ENCODE peak calls at places on chromosomes 13 and 19, in eight cellular contexts. One of them, this sample, is unnamed.

GRCh38 chr13:107976628-107977027 is 238.7 kb downstream of the LIG4 start:
- DNase-seq in activated CD4-positive, alpha-beta T cell treated with anti-CD3 and anti-CD28 coated beads, Interleukin-2, amount 10 ng/mL, durations not matched to agents 7 days and 5 days: no peak
- DNase-seq in COLO829: no peak
- DNase-seq in colonic mucosa: no peak
- DNase-seq in fibroblast of the conjunctiva: no peak
- DNase-seq in activated naive CD8-positive, alpha-beta T cell treated with anti-CD3 and anti-CD28 coated beads, Interleukin-2, amount 50 U/mL, for 24 hours: no peak
- DNase-seq in endothelial cell: no peak
- DNase-seq in choroid plexus epithelial cell: no peak
- DNase-seq in this sample: no peak

GRCh38 chr19:54133312-54133956 is 4.1 kb upstream of the CNOT3 start:
- DNase-seq in COLO829: no peak
- DNase-seq in fibroblast of the conjunctiva: no peak
- DNase-seq in activated CD4-positive, alpha-beta T cell treated with anti-CD3 and anti-CD28 coated beads, Interleukin-2, amount 10 ng/mL, durations not matched to agents 7 days and 5 days: no peak
- DNase-seq in colonic mucosa: no peak
- DNase-seq in activated naive CD8-positive, alpha-beta T cell treated with anti-CD3 and anti-CD28 coated beads, Interleukin-2, amount 50 U/mL, for 24 hours: no peak
- DNase-seq in endothelial cell: no peak
- DNase-seq in choroid plexus epithelial cell: no peak
- DNase-seq in this sample: no peak

GRCh38 chr13:114130708-114131580 is 1.5 kb downstream of the RASA3 start:
- DNase-seq in colonic mucosa: peak; percentile 47
- DNase-seq in choroid plexus epithelial cell: peak; percentile 86
- DNase-seq in fibroblast of the conjunctiva: no peak
- DNase-seq in COLO829: peak; percentile 77
- DNase-seq in activated naive CD8-positive, alpha-beta T cell treated with anti-CD3 and anti-CD28 coated beads, Interleukin-2, amount 50 U/mL, for 24 hours: peak; percentile 62
- DNase-seq in endothelial cell: peak; percentile 56
- DNase-seq in activated CD4-positive, alpha-beta T cell treated with anti-CD3 and anti-CD28 coated beads, Interleukin-2, amount 10 ng/mL, durations not matched to agents 7 days and 5 days: peak; percentile 83
- DNase-seq in this sample: peak; percentile 79

GRCh38 chr19:1952635-1953034 is 11.7 kb downstream of the CSNK1G2 start:
- DNase-seq in COLO829: no peak
- DNase-seq in fibroblast of the conjunctiva: no peak
- DNase-seq in endothelial cell: no peak
- DNase-seq in activated naive CD8-positive, alpha-beta T cell treated with anti-CD3 and anti-CD28 coated beads, Interleukin-2, amount 50 U/mL, for 24 hours: no peak
- DNase-seq in colonic mucosa: no peak
- DNase-seq in activated CD4-positive, alpha-beta T cell treated with anti-CD3 and anti-CD28 coated beads, Interleukin-2, amount 10 ng/mL, durations not matched to agents 7 days and 5 days: no peak
- DNase-seq in choroid plexus epithelial cell: no peak
- DNase-seq in this sample: no peak

GRCh38 chr19:3325451-3325850 is 40.9 kb upstream of the NFIC start:
- DNase-seq in activated naive CD8-positive, alpha-beta T cell treated with anti-CD3 and anti-CD28 coated beads, Interleukin-2, amount 50 U/mL, for 24 hours: no peak
- DNase-seq in COLO829: no peak
- DNase-seq in endothelial cell: no peak
- DNase-seq in colonic mucosa: no peak
- DNase-seq in fibroblast of the conjunctiva: no peak
- DNase-seq in activated CD4-positive, alpha-beta T cell treated with anti-CD3 and anti-CD28 coated beads, Interleukin-2, amount 10 ng/mL, durations not matched to agents 7 days and 5 days: no peak
- DNase-seq in choroid plexus epithelial cell: no peak
- DNase-seq in this sample: no peak

GRCh38 chr19:17073869-17074627 is 1.2 kb downstream of the HAUS8 start:
- DNase-seq in colonic mucosa: peak; percentile 42
- DNase-seq in choroid plexus epithelial cell: no peak
- DNase-seq in endothelial cell: no peak
- DNase-seq in activated CD4-positive, alpha-beta T cell treated with anti-CD3 and anti-CD28 coated beads, Interleukin-2, amount 10 ng/mL, durations not matched to agents 7 days and 5 days: no peak
- DNase-seq in COLO829: no peak
- DNase-seq in activated naive CD8-positive, alpha-beta T cell treated with anti-CD3 and anti-CD28 coated beads, Interleukin-2, amount 50 U/mL, for 24 hours: no peak
- DNase-seq in fibroblast of the conjunctiva: no peak
- DNase-seq in this sample: peak; percentile 44

GRCh38 chr19:51274037-51274370 is 23.1 kb downstream of the SIGLECL1 start:
- DNase-seq in choroid plexus epithelial cell: no peak
- DNase-seq in fibroblast of the conjunctiva: no peak
- DNase-seq in endothelial cell: no peak
- DNase-seq in activated naive CD8-positive, alpha-beta T cell treated with anti-CD3 and anti-CD28 coated beads, Interleukin-2, amount 50 U/mL, for 24 hours: no peak
- DNase-seq in activated CD4-positive, alpha-beta T cell treated with anti-CD3 and anti-CD28 coated beads, Interleukin-2, amount 10 ng/mL, durations not matched to agents 7 days and 5 days: no peak
- DNase-seq in COLO829: no peak
- DNase-seq in colonic mucosa: no peak
- DNase-seq in this sample: no peak

GRCh38 chr19:58003153-58003828 is 671 bp upstream of the ZNF606 start:
- DNase-seq in activated CD4-positive, alpha-beta T cell treated with anti-CD3 and anti-CD28 coated beads, Interleukin-2, amount 10 ng/mL, durations not matched to agents 7 days and 5 days: no peak
- DNase-seq in COLO829: no peak
- DNase-seq in colonic mucosa: no peak
- DNase-seq in choroid plexus epithelial cell: peak; percentile 35
- DNase-seq in fibroblast of the conjunctiva: no peak
- DNase-seq in endothelial cell: no peak
- DNase-seq in activated naive CD8-positive, alpha-beta T cell treated with anti-CD3 and anti-CD28 coated beads, Interleukin-2, amount 50 U/mL, for 24 hours: no peak
- DNase-seq in this sample: no peak

GRCh38 chr19:30691767-30692516 is 319.8 kb downstream of the ZNF536 start:
- DNase-seq in fibroblast of the conjunctiva: no peak
- DNase-seq in choroid plexus epithelial cell: peak; percentile 4
- DNase-seq in activated naive CD8-positive, alpha-beta T cell treated with anti-CD3 and anti-CD28 coated beads, Interleukin-2, amount 50 U/mL, for 24 hours: no peak
- DNase-seq in colonic mucosa: no peak
- DNase-seq in endothelial cell: no peak
- DNase-seq in activated CD4-positive, alpha-beta T cell treated with anti-CD3 and anti-CD28 coated beads, Interleukin-2, amount 10 ng/mL, durations not matched to agents 7 days and 5 days: no peak
- DNase-seq in COLO829: no peak
- DNase-seq in this sample: no peak

GRCh38 chr13:38045278-38046048 is 175.9 kb upstream of the TRPC4 start:
- DNase-seq in choroid plexus epithelial cell: peak; percentile 79
- DNase-seq in endothelial cell: peak; percentile 11
- DNase-seq in activated naive CD8-positive, alpha-beta T cell treated with anti-CD3 and anti-CD28 coated beads, Interleukin-2, amount 50 U/mL, for 24 hours: no peak
- DNase-seq in activated CD4-positive, alpha-beta T cell treated with anti-CD3 and anti-CD28 coated beads, Interleukin-2, amount 10 ng/mL, durations not matched to agents 7 days and 5 days: no peak
- DNase-seq in fibroblast of the conjunctiva: peak; percentile 18
- DNase-seq in colonic mucosa: no peak
- DNase-seq in COLO829: no peak
- DNase-seq in this sample: no peak

GRCh38 chr13:94549241-94550029 is 46.5 kb downstream of the TGDS start:
- DNase-seq in endothelial cell: peak; percentile 82
- DNase-seq in fibroblast of the conjunctiva: peak; percentile 97
- DNase-seq in activated naive CD8-positive, alpha-beta T cell treated with anti-CD3 and anti-CD28 coated beads, Interleukin-2, amount 50 U/mL, for 24 hours: peak; percentile 93
- DNase-seq in COLO829: no peak
- DNase-seq in activated CD4-positive, alpha-beta T cell treated with anti-CD3 and anti-CD28 coated beads, Interleukin-2, amount 10 ng/mL, durations not matched to agents 7 days and 5 days: peak; percentile 90
- DNase-seq in colonic mucosa: peak; percentile 94
- DNase-seq in choroid plexus epithelial cell: peak; percentile 96
- DNase-seq in this sample: peak; percentile 92

GRCh38 chr19:29665826-29666633 is 769 bp downstream of the PLEKHF1 start:
- DNase-seq in colonic mucosa: peak; percentile 45
- DNase-seq in COLO829: no peak
- DNase-seq in choroid plexus epithelial cell: no peak
- DNase-seq in fibroblast of the conjunctiva: no peak
- DNase-seq in activated naive CD8-positive, alpha-beta T cell treated with anti-CD3 and anti-CD28 coated beads, Interleukin-2, amount 50 U/mL, for 24 hours: no peak
- DNase-seq in endothelial cell: no peak
- DNase-seq in activated CD4-positive, alpha-beta T cell treated with anti-CD3 and anti-CD28 coated beads, Interleukin-2, amount 10 ng/mL, durations not matched to agents 7 days and 5 days: no peak
- DNase-seq in this sample: no peak

GRCh38 chr13:29105779-29106178 is 285.6 kb downstream of the MTUS2 start:
- DNase-seq in fibroblast of the conjunctiva: no peak
- DNase-seq in colonic mucosa: no peak
- DNase-seq in COLO829: peak; percentile 14
- DNase-seq in activated CD4-positive, alpha-beta T cell treated with anti-CD3 and anti-CD28 coated beads, Interleukin-2, amount 10 ng/mL, durations not matched to agents 7 days and 5 days: no peak
- DNase-seq in choroid plexus epithelial cell: no peak
- DNase-seq in activated naive CD8-positive, alpha-beta T cell treated with anti-CD3 and anti-CD28 coated beads, Interleukin-2, amount 50 U/mL, for 24 hours: no peak
- DNase-seq in endothelial cell: no peak
- DNase-seq in this sample: no peak

This sample was measured in GM13977.